ENCODE peak calls at places on chromosomes 11 and 22, in five cellular contexts. E is stimulated activated naive CD8-positive, alpha-beta T cell treated with anti-CD3 and anti-CD28 coated beads, Interleukin-15, Interleukin-2, amounts not matched to agents 100 U/mL and 50 U/mL, for 24 hours; U is HCT116; B is substantia nigra; P is stimulated activated CD4-positive, alpha-beta T cell treated with anti-CD3 and anti-CD28 coated beads, Interleukin-2, amount 100 ng/mL, for 24 hours. T is an unnamed sample.

GRCh38 chr22:41479671-41480396 is 10.9 kb downstream of the ACO2 start:
- DNase-seq in E (no peak), P (no peak), U (no peak), B (peak), T (peak)

GRCh38 chr11:59617876-59618275 is 2.3 kb upstream of the OSBP start:
- DNase-seq in B (no peak), U (no peak), P (no peak), E (no peak), T (no peak)

GRCh38 chr11:8631395-8632110 is 37.5 kb upstream of the STK33 start:
- DNase-seq in P (no peak), U (no peak), B (no peak), E (no peak), T (no peak)

GRCh38 chr11:12248330-12248729 is 129.0 kb upstream of the PARVA start:
- DNase-seq in B (peak), P (no peak), E (no peak), U (no peak), T (peak)

GRCh38 chr11:22037505-22037904 is 155.4 kb upstream of the ANO5 start:
- DNase-seq in B (no peak), E (no peak), U (no peak), P (no peak), T (no peak)

GRCh38 chr11:64245797-64246623 is 733 bp downstream of the PPP1R14B start:
- DNase-seq in B (no peak), U (no peak), P (peak), E (peak), T (no peak)

GRCh38 chr11:68962527-68963250 is 18.1 kb downstream of the MRGPRD start:
- DNase-seq in B (no peak), U (no peak), P (peak), E (no peak), T (no peak)

GRCh38 chr11:131653244-131653643 is 282.8 kb downstream of the NTM start:
- DNase-seq in P (no peak), E (no peak), B (no peak), U (no peak), T (peak)

GRCh38 chr11:10784229-10785145 is 24.2 kb downstream of the EIF4G2 start:
- DNase-seq in B (no peak), P (no peak), E (no peak), U (no peak), T (peak)

GRCh38 chr22:38504731-38505594 is 1.1 kb downstream of the DDX17 start:
- DNase-seq in U (no peak), P (peak), B (no peak), E (peak), T (no peak)

GRCh38 chr22:46769191-46769675 is 6.8 kb downstream of the TBC1D22A start:
- DNase-seq in B (peak), P (no peak), U (no peak), E (no peak), T (peak)

GRCh38 chr11:44097821-44098220 is 2.3 kb downstream of the EXT2 start:
- DNase-seq in P (no peak), B (no peak), U (no peak), E (no peak), T (no peak)

GRCh38 chr11:108693852-108694251 is 29.0 kb downstream of the DDX10 start:
- DNase-seq in P (no peak), U (no peak), E (no peak), B (no peak), T (no peak)

GRCh38 chr11:128711136-128711535 is 17.3 kb downstream of the FLI1 start:
- DNase-seq in B (no peak), U (no peak), P (no peak), E (no peak), T (no peak)

GRCh38 chr11:8258771-8259170 is 4.9 kb downstream of the LMO1 start:
- DNase-seq in E (no peak), P (no peak), B (no peak), U (no peak), T (no peak)

GRCh38 chr11:134243913-134244312 is 9.2 kb downstream of the THYN1 start:
- DNase-seq in B (no peak), E (no peak), U (no peak), P (no peak), T (no peak)

GRCh38 chr22:22817468-22818201 is 70.0 kb upstream of the IGLL5 start:
- DNase-seq in B (no peak), E (no peak), P (no peak), U (no peak), T (no peak)

GRCh38 chr22:19805821-19806212 is 45.2 kb downstream of the TBX1 start:
- DNase-seq in U (no peak), E (no peak), B (no peak), P (no peak), T (no peak)

GRCh38 chr11:121625784-121626506 is 173.2 kb upstream of the SORL1-AS1 start:
- DNase-seq in E (no peak), B (no peak), P (no peak), U (no peak), T (peak)

GRCh38 chr11:95924414-95924760 is 480 bp upstream of the MTMR2 start:
- DNase-seq in E (no peak), U (no peak), P (no peak), B (no peak), T (no peak)

GRCh38 chr11:46914363-46914762 is 4.0 kb downstream of the LRP4 start:
- DNase-seq in E (no peak), B (no peak), P (no peak), U (no peak), T (no peak)

GRCh38 chr11:116119158-116119557 is 614.9 kb upstream of the CADM1 start:
- DNase-seq in U (no peak), B (no peak), E (no peak), P (no peak), T (no peak)

GRCh38 chr11:113240389-113240788 is 74.0 kb upstream of the TTC12 start:
- DNase-seq in P (no peak), E (no peak), U (no peak), B (no peak), T (no peak)

GRCh38 chr22:50676661-50677492 is 4.3 kb downstream of the SHANK3 start:
- DNase-seq in E (no peak), U (no peak), B (no peak), P (no peak), T (no peak)

GRCh38 chr11:130782361-130783221 is 133.7 kb downstream of the SNX19 start:
- DNase-seq in E (no peak), U (no peak), B (no peak), P (no peak), T (no peak)

T was measured in globus pallidus.